ENCODE peak calls at places on chromosomes 12 and 14, in five cellular contexts. U, D, T, G and Y are unnamed samples.

GRCh38 chr12:124278389-124279101 is 16.3 kb upstream of the RFLNA start:
- DNase-seq in D (no peak), U (peak; percentile 20), G (no peak), T (no peak), Y (no peak)

GRCh38 chr14:22039938-22040780 is 366.5 kb upstream of the OR4E1 start:
- DNase-seq in T (no peak), U (no peak), G (no peak), D (no peak), Y (no peak)

GRCh38 chr12:96081596-96081995 is 46.2 kb upstream of the LTA4H start:
- DNase-seq in G (no peak), T (no peak), D (no peak), U (no peak), Y (no peak)

GRCh38 chr12:50276912-50277671 is 6.2 kb downstream of the LIMA1 start:
- DNase-seq in T (no peak), U (no peak), G (no peak), D (no peak), Y (no peak)

GRCh38 chr12:124902916-124903315 is 11.5 kb downstream of the UBC start:
- DNase-seq in D (no peak), U (no peak), T (no peak), G (no peak), Y (no peak)

GRCh38 chr12:15590180-15590826 is 198.9 kb downstream of the EPS8 start:
- DNase-seq in U (peak; percentile 43), D (peak; percentile 51), G (peak; percentile 36), T (peak; percentile 25), Y (no peak)

GRCh38 chr12:113860059-113860820 is 105.9 kb downstream of the RBM19 start:
- DNase-seq in T (no peak), G (no peak), D (no peak), U (peak; percentile 33), Y (no peak)

GRCh38 chr12:101939856-101940265 is 62.5 kb downstream of the DRAM1 start:
- DNase-seq in G (peak; percentile 66), D (no peak), U (peak; percentile 60), T (no peak), Y (no peak)

GRCh38 chr12:54988402-54989054 is 4.0 kb upstream of the TESPA1 start:
- DNase-seq in T (peak; percentile 54), G (no peak), U (no peak), D (peak; percentile 52), Y (no peak)

GRCh38 chr12:20120296-20120695 is 248.0 kb upstream of the PDE3A start:
- DNase-seq in U (no peak), G (no peak), T (no peak), D (no peak), Y (no peak)

GRCh38 chr14:101482066-101482465 is 79.2 kb upstream of the DIO3 start:
- DNase-seq in T (no peak), G (no peak), U (no peak), D (no peak), Y (peak; percentile 1)

GRCh38 chr12:56189918-56190694 is 823 bp upstream of the SMARCC2 start:
- DNase-seq in T (peak; percentile 90), D (peak; percentile 87), U (peak; percentile 90), G (peak; percentile 55), Y (peak; percentile 98)

GRCh38 chr12:42130670-42131402 is 13.8 kb downstream of the GXYLT1 start:
- DNase-seq in U (no peak), T (no peak), G (no peak), D (no peak), Y (no peak)

GRCh38 chr12:10705655-10706054 is 17.5 kb downstream of the YBX3 start:
- DNase-seq in G (no peak), U (no peak), D (no peak), T (no peak), Y (no peak)

GRCh38 chr14:53640695-53641094 is 315.9 kb downstream of the BMP4 start:
- DNase-seq in G (no peak), U (no peak), T (no peak), D (no peak), Y (no peak)

GRCh38 chr12:55780695-55781094 is 36.8 kb downstream of the SARNP start:
- DNase-seq in G (no peak), D (no peak), U (no peak), T (no peak), Y (no peak)

DNA sequence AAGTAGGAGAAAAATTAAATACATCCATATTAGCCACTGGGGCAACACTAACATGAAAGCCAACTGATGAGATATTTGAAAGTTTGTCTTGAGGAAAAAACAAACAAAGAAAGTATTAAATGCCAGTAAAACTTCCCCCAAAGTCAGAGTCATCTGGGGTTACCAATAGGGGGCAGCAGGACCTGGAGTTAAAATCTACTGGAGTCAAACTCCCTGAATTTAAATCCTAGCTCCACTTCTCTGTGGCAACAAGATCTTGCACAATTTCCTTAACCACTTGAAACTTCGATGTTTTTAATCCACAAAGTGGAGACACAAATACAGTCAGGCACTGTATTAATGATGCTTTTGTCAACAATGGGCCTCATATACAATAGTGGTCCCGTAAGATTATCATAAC is 14.4 kb downstream of the PLEKHG7 start:
- DNase-seq in G (no peak), T (no peak), D (no peak), U (no peak), Y (no peak)
- TF ChIP-seq CTCF in G (peak; percentile 29), T (peak; percentile 38), D (no peak), U (no peak), Y (peak; percentile 15)

GRCh38 chr12:64968989-64969819 is 144.8 kb downstream of the TBC1D30 start:
- DNase-seq in T (no peak), G (no peak), U (no peak), D (no peak), Y (no peak)
- TF ChIP-seq CTCF in T (no peak), G (no peak), U (no peak), D (no peak), Y (no peak)

DNA sequence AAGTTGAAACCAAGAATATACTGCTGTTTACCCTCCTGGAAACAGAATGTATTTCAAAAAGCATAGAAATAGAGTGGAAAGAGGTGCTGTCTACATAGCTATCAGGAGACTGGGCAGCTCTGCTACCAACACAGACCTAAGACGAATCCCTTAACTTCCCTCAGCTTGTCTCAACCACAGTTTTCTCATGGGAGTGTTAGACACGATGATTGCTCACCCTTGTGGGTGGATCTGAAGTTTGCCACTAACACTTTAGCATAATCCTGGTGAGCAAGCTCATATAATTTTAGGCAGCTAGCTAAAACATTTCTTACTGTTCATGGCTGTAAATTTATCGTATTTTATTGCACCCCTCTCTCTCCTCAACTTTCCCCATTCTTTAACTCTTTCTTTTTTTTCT is 38.5 kb downstream of the C12orf75 start:
- DNase-seq in T (no peak), D (no peak), G (no peak), U (no peak), Y (no peak)
- TF ChIP-seq CTCF in T (no peak), D (no peak), G (no peak), U (no peak), Y (no peak)

GRCh38 chr14:51719970-51720369 is 68.3 kb downstream of the FRMD6 start:
- DNase-seq in D (no peak), U (no peak), T (peak; percentile 53), G (no peak), Y (no peak)
- TF ChIP-seq CTCF in D (no peak), U (no peak), T (no peak), G (no peak), Y (no peak)